ENCODE peak calls at places on chromosome 18, in eight cellular contexts. One of them, this sample, is unnamed.

GRCh38 chr18:57008001-57008686 is 138.7 kb upstream of the BOD1L2 start:
- DNase-seq in AG10803: no peak
- DNase-seq in esophagus squamous epithelium: no peak
- DNase-seq in foreskin fibroblast: no peak
- DNase-seq in IMR-90: no peak
- DNase-seq in cardiac fibroblast: no peak
- DNase-seq in GM12864: no peak
- DNase-seq in K562: no peak
- DNase-seq in this sample: no peak

GRCh38 chr18:65869527-65869926 is 118.7 kb downstream of the CDH7 start:
- DNase-seq in GM12864: no peak
- DNase-seq in esophagus squamous epithelium: no peak
- DNase-seq in AG10803: no peak
- DNase-seq in IMR-90: no peak
- DNase-seq in K562: no peak
- DNase-seq in cardiac fibroblast: no peak
- DNase-seq in foreskin fibroblast: no peak
- DNase-seq in this sample: no peak

GRCh38 chr18:21270453-21270852 is 28.4 kb downstream of the GREB1L start:
- DNase-seq in K562: no peak
- DNase-seq in AG10803: no peak
- DNase-seq in GM12864: no peak
- DNase-seq in esophagus squamous epithelium: no peak
- DNase-seq in IMR-90: no peak
- DNase-seq in foreskin fibroblast: peak
- DNase-seq in cardiac fibroblast: peak
- DNase-seq in this sample: peak

GRCh38 chr18:44245026-44245425 is 435.7 kb upstream of the SETBP1 start:
- DNase-seq in AG10803: no peak
- DNase-seq in K562: no peak
- DNase-seq in esophagus squamous epithelium: no peak
- DNase-seq in GM12864: no peak
- DNase-seq in IMR-90: no peak
- DNase-seq in foreskin fibroblast: peak
- DNase-seq in cardiac fibroblast: no peak
- DNase-seq in this sample: no peak

GRCh38 chr18:812673-813404 is 797 bp upstream of the YES1 start:
- DNase-seq in cardiac fibroblast: peak
- DNase-seq in IMR-90: peak
- DNase-seq in GM12864: no peak
- DNase-seq in AG10803: peak
- DNase-seq in K562: peak
- DNase-seq in esophagus squamous epithelium: peak
- DNase-seq in foreskin fibroblast: peak
- DNase-seq in this sample: peak

GRCh38 chr18:36572135-36572856 is 256.5 kb downstream of the TPGS2 start:
- DNase-seq in esophagus squamous epithelium: no peak
- DNase-seq in GM12864: peak
- DNase-seq in AG10803: peak
- DNase-seq in K562: peak
- DNase-seq in IMR-90: peak
- DNase-seq in cardiac fibroblast: peak
- DNase-seq in foreskin fibroblast: peak
- DNase-seq in this sample: peak

GRCh38 chr18:71431171-71431570 is 1113.0 kb downstream of the CBLN2 start:
- DNase-seq in cardiac fibroblast: no peak
- DNase-seq in AG10803: no peak
- DNase-seq in GM12864: no peak
- DNase-seq in K562: no peak
- DNase-seq in IMR-90: no peak
- DNase-seq in foreskin fibroblast: no peak
- DNase-seq in esophagus squamous epithelium: no peak
- DNase-seq in this sample: no peak

GRCh38 chr18:45379903-45380302 is 235.4 kb upstream of the SLC14A2 start:
- DNase-seq in esophagus squamous epithelium: no peak
- DNase-seq in cardiac fibroblast: no peak
- DNase-seq in GM12864: no peak
- DNase-seq in K562: no peak
- DNase-seq in AG10803: no peak
- DNase-seq in foreskin fibroblast: no peak
- DNase-seq in IMR-90: no peak
- DNase-seq in this sample: no peak

GRCh38 chr18:33871363-33872025 is 293.5 kb downstream of the ASXL3 start:
- DNase-seq in foreskin fibroblast: peak
- DNase-seq in GM12864: no peak
- DNase-seq in K562: no peak
- DNase-seq in IMR-90: no peak
- DNase-seq in esophagus squamous epithelium: no peak
- DNase-seq in cardiac fibroblast: no peak
- DNase-seq in AG10803: no peak
- DNase-seq in this sample: no peak

GRCh38 chr18:68417826-68418225 is 297.1 kb downstream of the TMX3 start:
- DNase-seq in K562: no peak
- DNase-seq in foreskin fibroblast: peak
- DNase-seq in cardiac fibroblast: peak
- DNase-seq in IMR-90: peak
- DNase-seq in GM12864: no peak
- DNase-seq in AG10803: peak
- DNase-seq in esophagus squamous epithelium: no peak
- DNase-seq in this sample: peak

GRCh38 chr18:75125359-75126331 is 83.3 kb downstream of the PTGR3 start:
- DNase-seq in IMR-90: no peak
- DNase-seq in GM12864: no peak
- DNase-seq in esophagus squamous epithelium: no peak
- DNase-seq in foreskin fibroblast: no peak
- DNase-seq in cardiac fibroblast: peak
- DNase-seq in K562: no peak
- DNase-seq in AG10803: no peak
- DNase-seq in this sample: no peak

GRCh38 chr18:39198376-39198775 is 1632.8 kb upstream of the CELF4 start:
- DNase-seq in foreskin fibroblast: peak
- DNase-seq in cardiac fibroblast: no peak
- DNase-seq in IMR-90: peak
- DNase-seq in esophagus squamous epithelium: no peak
- DNase-seq in GM12864: no peak
- DNase-seq in AG10803: no peak
- DNase-seq in K562: no peak
- DNase-seq in this sample: peak

GRCh38 chr18:13284330-13285027 is 65.9 kb downstream of the LDLRAD4 start:
- DNase-seq in foreskin fibroblast: no peak
- DNase-seq in esophagus squamous epithelium: no peak
- DNase-seq in IMR-90: no peak
- DNase-seq in cardiac fibroblast: no peak
- DNase-seq in GM12864: no peak
- DNase-seq in AG10803: no peak
- DNase-seq in K562: no peak
- DNase-seq in this sample: no peak

GRCh38 chr18:23422751-23423418 is 30.2 kb upstream of the RIOK3 start:
- DNase-seq in GM12864: peak
- DNase-seq in AG10803: peak
- DNase-seq in K562: peak
- DNase-seq in esophagus squamous epithelium: peak
- DNase-seq in IMR-90: peak
- DNase-seq in foreskin fibroblast: peak
- DNase-seq in cardiac fibroblast: peak
- DNase-seq in this sample: peak

GRCh38 chr18:33839452-33840225 is 261.6 kb downstream of the ASXL3 start:
- DNase-seq in GM12864: peak
- DNase-seq in AG10803: peak
- DNase-seq in cardiac fibroblast: peak
- DNase-seq in foreskin fibroblast: peak
- DNase-seq in esophagus squamous epithelium: no peak
- DNase-seq in IMR-90: peak
- DNase-seq in K562: peak
- DNase-seq in this sample: peak

GRCh38 chr18:29196307-29196706 is 1019.4 kb upstream of the CDH2 start:
- DNase-seq in GM12864: no peak
- DNase-seq in K562: no peak
- DNase-seq in IMR-90: no peak
- DNase-seq in esophagus squamous epithelium: no peak
- DNase-seq in AG10803: no peak
- DNase-seq in cardiac fibroblast: no peak
- DNase-seq in foreskin fibroblast: no peak
- DNase-seq in this sample: no peak

GRCh38 chr18:78603102-78603501 is 376.5 kb upstream of the SALL3 start:
- DNase-seq in IMR-90: no peak
- DNase-seq in foreskin fibroblast: no peak
- DNase-seq in AG10803: no peak
- DNase-seq in K562: no peak
- DNase-seq in GM12864: no peak
- DNase-seq in esophagus squamous epithelium: no peak
- DNase-seq in cardiac fibroblast: no peak
- DNase-seq in this sample: no peak

GRCh38 chr18:73887801-73888200 is 259.8 kb downstream of the FBXO15 start:
- DNase-seq in GM12864: no peak
- DNase-seq in foreskin fibroblast: no peak
- DNase-seq in cardiac fibroblast: no peak
- DNase-seq in esophagus squamous epithelium: no peak
- DNase-seq in IMR-90: no peak
- DNase-seq in AG10803: no peak
- DNase-seq in K562: no peak
- DNase-seq in this sample: no peak

GRCh38 chr18:49025767-49026500 is 75.2 kb upstream of the SMAD7 start:
- DNase-seq in esophagus squamous epithelium: no peak
- DNase-seq in foreskin fibroblast: no peak
- DNase-seq in IMR-90: no peak
- DNase-seq in AG10803: no peak
- DNase-seq in cardiac fibroblast: no peak
- DNase-seq in GM12864: no peak
- DNase-seq in K562: no peak
- DNase-seq in this sample: no peak

GRCh38 chr18:58748899-58749595 is 77.8 kb downstream of the MALT1 start:
- DNase-seq in GM12864: no peak
- DNase-seq in cardiac fibroblast: no peak
- DNase-seq in esophagus squamous epithelium: no peak
- DNase-seq in IMR-90: no peak
- DNase-seq in foreskin fibroblast: no peak
- DNase-seq in K562: no peak
- DNase-seq in AG10803: no peak
- DNase-seq in this sample: no peak

GRCh38 chr18:58581265-58581664 is 47.6 kb downstream of the ALPK2 start:
- DNase-seq in K562: no peak
- DNase-seq in AG10803: peak
- DNase-seq in IMR-90: peak
- DNase-seq in cardiac fibroblast: peak
- DNase-seq in esophagus squamous epithelium: no peak
- DNase-seq in foreskin fibroblast: peak
- DNase-seq in GM12864: no peak
- DNase-seq in this sample: peak

DNA sequence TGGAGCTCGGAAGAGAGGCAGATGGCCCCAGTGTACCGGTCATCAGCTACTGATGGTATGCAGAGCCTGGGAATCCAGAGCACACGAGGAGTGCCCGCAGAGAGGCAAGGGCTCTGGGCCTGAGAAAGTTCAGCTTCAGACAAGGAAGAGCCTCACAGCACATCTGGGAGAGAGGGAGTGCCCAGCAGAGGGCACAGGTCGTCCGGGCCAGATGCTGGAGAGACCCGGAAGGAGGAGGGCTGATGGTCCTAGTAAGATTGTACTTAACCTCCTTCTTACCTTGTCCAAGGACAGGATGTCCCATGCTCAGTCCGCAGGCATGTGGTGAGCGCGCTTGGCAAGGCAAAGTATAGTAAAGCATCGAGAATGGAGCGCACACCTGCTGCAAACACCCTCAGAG is 24.4 kb upstream of the CHMP1B start:
- DNase-seq in IMR-90: no peak
- DNase-seq in AG10803: no peak
- DNase-seq in esophagus squamous epithelium: no peak
- DNase-seq in foreskin fibroblast: no peak
- DNase-seq in GM12864: no peak
- DNase-seq in K562: no peak
- DNase-seq in cardiac fibroblast: no peak
- DNase-seq in this sample: no peak
- TF ChIP-seq CTCF in IMR-90: no peak
- TF ChIP-seq CTCF in AG10803: no peak
- TF ChIP-seq CTCF in esophagus squamous epithelium: no peak
- TF ChIP-seq CTCF in foreskin fibroblast: no peak
- TF ChIP-seq CTCF in GM12864: no peak
- TF ChIP-seq CTCF in K562: peak
- TF ChIP-seq CTCF in cardiac fibroblast: no peak
- TF ChIP-seq CTCF in this sample: no peak

DNA sequence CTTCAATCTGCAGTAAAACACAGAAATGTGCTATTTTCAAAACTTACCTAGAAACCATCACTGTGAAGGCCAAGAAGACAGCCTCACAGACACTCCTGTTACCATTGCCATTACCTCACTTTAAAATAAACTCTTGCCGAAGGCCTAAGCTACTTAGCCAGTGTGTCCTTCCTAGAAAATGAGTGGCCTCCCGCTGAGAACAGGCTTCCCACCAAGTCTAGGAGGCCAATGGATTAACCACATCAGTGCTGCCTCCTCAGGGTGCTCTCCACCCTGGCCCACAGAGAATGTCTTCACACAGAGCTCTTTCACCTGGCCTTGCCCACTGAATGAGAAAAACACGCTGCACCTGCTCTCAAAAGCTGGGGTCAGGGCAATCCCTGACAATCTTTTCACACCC is 47.5 kb downstream of the L3MBTL4 start:
- DNase-seq in AG10803: no peak
- DNase-seq in IMR-90: no peak
- DNase-seq in K562: no peak
- DNase-seq in GM12864: no peak
- DNase-seq in esophagus squamous epithelium: no peak
- DNase-seq in foreskin fibroblast: no peak
- DNase-seq in cardiac fibroblast: no peak
- DNase-seq in this sample: no peak
- TF ChIP-seq CTCF in AG10803: no peak
- TF ChIP-seq CTCF in IMR-90: no peak
- TF ChIP-seq CTCF in K562: no peak
- TF ChIP-seq CTCF in GM12864: no peak
- TF ChIP-seq CTCF in esophagus squamous epithelium: no peak
- TF ChIP-seq CTCF in foreskin fibroblast: no peak
- TF ChIP-seq CTCF in cardiac fibroblast: no peak
- TF ChIP-seq CTCF in this sample: no peak

GRCh38 chr18:62716679-62717058 is 1.3 kb downstream of the PHLPP1 start:
- DNase-seq in GM12864: no peak
- DNase-seq in IMR-90: no peak
- DNase-seq in AG10803: peak
- DNase-seq in cardiac fibroblast: no peak
- DNase-seq in esophagus squamous epithelium: no peak
- DNase-seq in foreskin fibroblast: peak
- DNase-seq in K562: peak
- DNase-seq in this sample: peak
- TF ChIP-seq CTCF in GM12864: no peak
- TF ChIP-seq CTCF in IMR-90: no peak
- TF ChIP-seq CTCF in AG10803: no peak
- TF ChIP-seq CTCF in cardiac fibroblast: no peak
- TF ChIP-seq CTCF in esophagus squamous epithelium: no peak
- TF ChIP-seq CTCF in foreskin fibroblast: no peak
- TF ChIP-seq CTCF in K562: no peak
- TF ChIP-seq CTCF in this sample: peak

DNA sequence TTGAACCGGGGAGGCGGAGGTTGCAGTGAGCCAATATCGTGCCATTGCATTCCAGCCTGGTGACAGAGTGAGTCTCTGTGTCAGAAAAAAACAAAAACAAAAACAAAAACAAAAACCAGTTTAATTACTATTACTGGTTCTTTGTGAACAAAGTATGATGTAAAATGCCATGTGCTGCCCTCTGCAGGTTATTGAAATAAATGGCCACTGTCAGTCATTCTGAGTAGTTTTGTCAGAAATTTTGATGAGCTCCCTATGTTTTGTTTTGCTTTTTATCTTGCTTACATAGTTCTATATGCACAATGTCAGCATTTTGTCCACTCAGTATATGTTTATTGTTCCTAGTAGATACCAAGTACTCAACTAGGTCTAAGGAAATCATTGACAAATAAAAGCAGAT is 423.6 kb upstream of the CHST9 start:
- DNase-seq in IMR-90: no peak
- DNase-seq in foreskin fibroblast: peak
- DNase-seq in GM12864: no peak
- DNase-seq in cardiac fibroblast: peak
- DNase-seq in AG10803: no peak
- DNase-seq in esophagus squamous epithelium: no peak
- DNase-seq in K562: no peak
- DNase-seq in this sample: peak
- TF ChIP-seq CTCF in IMR-90: peak
- TF ChIP-seq CTCF in foreskin fibroblast: peak
- TF ChIP-seq CTCF in GM12864: peak
- TF ChIP-seq CTCF in cardiac fibroblast: peak
- TF ChIP-seq CTCF in AG10803: peak
- TF ChIP-seq CTCF in esophagus squamous epithelium: no peak
- TF ChIP-seq CTCF in K562: no peak
- TF ChIP-seq CTCF in this sample: peak

This sample was measured in MCF 10A.